ENCODE peak calls at places on chromosome 9, in four cellular contexts. One of them, this sample, is unnamed.

GRCh38 chr9:4833781-4834560 is 41.2 kb downstream of the RCL1 start:
- DNase-seq in aorta: no peak
- DNase-seq in cardiac muscle cell: peak; percentile 45
- DNase-seq in body of pancreas: peak; percentile 24
- DNase-seq in this sample: no peak

GRCh38 chr9:18149457-18150011 is 324.4 kb upstream of the ADAMTSL1 start:
- DNase-seq in aorta: no peak
- DNase-seq in cardiac muscle cell: peak; percentile 7
- DNase-seq in body of pancreas: no peak
- DNase-seq in this sample: no peak

GRCh38 chr9:35168963-35169362 is 7.2 kb downstream of the UNC13B start:
- DNase-seq in aorta: no peak
- DNase-seq in cardiac muscle cell: no peak
- DNase-seq in body of pancreas: no peak
- DNase-seq in this sample: no peak

GRCh38 chr9:104977580-104977979 is 49.6 kb upstream of the ABCA1 start:
- DNase-seq in aorta: no peak
- DNase-seq in cardiac muscle cell: no peak
- DNase-seq in body of pancreas: no peak
- DNase-seq in this sample: no peak

GRCh38 chr9:34633851-34634550 is 3.6 kb downstream of the SIGMAR1 start:
- DNase-seq in aorta: peak; percentile 85
- DNase-seq in cardiac muscle cell: peak; percentile 77
- DNase-seq in body of pancreas: peak; percentile 69
- DNase-seq in this sample: peak; percentile 66

GRCh38 chr9:116377179-116377790 is 223.7 kb downstream of the PAPPA start:
- DNase-seq in aorta: no peak
- DNase-seq in cardiac muscle cell: peak; percentile 65
- DNase-seq in body of pancreas: no peak
- DNase-seq in this sample: no peak

GRCh38 chr9:79883073-79883645 is 311.4 kb downstream of the TLE4 start:
- DNase-seq in aorta: no peak
- DNase-seq in cardiac muscle cell: no peak
- DNase-seq in body of pancreas: no peak
- DNase-seq in this sample: no peak

GRCh38 chr9:95073918-95074317 is 243.6 kb downstream of the FANCC start:
- DNase-seq in aorta: peak; percentile 41
- DNase-seq in cardiac muscle cell: no peak
- DNase-seq in body of pancreas: no peak
- DNase-seq in this sample: no peak

GRCh38 chr9:92740015-92740408 is 24.6 kb downstream of the BICD2 start:
- DNase-seq in aorta: no peak
- DNase-seq in cardiac muscle cell: peak; percentile 39
- DNase-seq in body of pancreas: no peak
- DNase-seq in this sample: no peak

GRCh38 chr9:92740969-92741368 is 23.7 kb downstream of the BICD2 start:
- DNase-seq in aorta: no peak
- DNase-seq in cardiac muscle cell: no peak
- DNase-seq in body of pancreas: no peak
- DNase-seq in this sample: no peak

GRCh38 chr9:92738661-92739081 is 26.0 kb downstream of the BICD2 start:
- DNase-seq in aorta: peak; percentile 61
- DNase-seq in cardiac muscle cell: peak; percentile 33
- DNase-seq in body of pancreas: no peak
- DNase-seq in this sample: no peak

GRCh38 chr9:92739346-92740014 is 25.2 kb downstream of the BICD2 start:
- DNase-seq in aorta: peak; percentile 35
- DNase-seq in cardiac muscle cell: no peak
- DNase-seq in body of pancreas: no peak
- DNase-seq in this sample: no peak

DNA sequence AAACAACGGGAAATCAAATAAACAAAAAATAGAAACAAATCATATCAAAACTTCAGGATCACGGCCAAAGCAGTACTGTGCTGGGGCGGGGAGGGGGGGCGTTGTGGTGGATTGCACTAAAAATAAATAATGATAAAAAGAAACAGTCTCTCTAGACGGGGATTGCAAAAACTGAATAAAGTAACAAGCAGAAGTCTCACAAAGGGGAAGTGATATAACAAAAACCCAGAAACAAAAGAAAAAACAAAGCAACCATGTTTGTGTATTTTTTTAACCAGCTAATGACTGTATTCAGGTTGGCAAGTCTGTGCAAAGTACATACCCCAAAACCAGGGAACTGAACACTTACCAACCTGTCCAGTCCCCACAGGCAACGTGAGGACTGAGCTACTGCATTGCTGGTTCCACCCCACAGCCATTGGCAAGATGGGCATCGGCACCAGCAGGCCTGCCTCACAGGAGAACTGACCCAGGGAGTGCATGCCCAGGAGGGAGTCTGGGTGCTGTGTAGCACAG is 24.1 kb downstream of the BICD2 start:
- DNase-seq in aorta: peak; percentile 65
- DNase-seq in cardiac muscle cell: no peak
- DNase-seq in body of pancreas: no peak
- DNase-seq in this sample: no peak
- H3K27ac ChIP-seq in aorta: no peak overlapping the region
- H3K27ac ChIP-seq in cardiac muscle cell: no peak overlapping the region
- H3K27ac ChIP-seq in body of pancreas: no peak overlapping the region
- H3K27ac ChIP-seq in this sample: peak overlapping the region; percentile 89

GRCh38 chr9:77375956-77376532 is 198.7 kb downstream of the VPS13A start:
- DNase-seq in aorta: no peak
- DNase-seq in cardiac muscle cell: peak; percentile 2
- DNase-seq in body of pancreas: no peak
- DNase-seq in this sample: no peak
- H3K4me3 ChIP-seq in aorta: no peak overlapping the region
- H3K4me3 ChIP-seq in cardiac muscle cell: no peak overlapping the region
- H3K4me3 ChIP-seq in body of pancreas: no peak overlapping the region
- H3K4me3 ChIP-seq in this sample: no peak overlapping the region

GRCh38 chr9:131625388-131625787 is 80.1 kb downstream of the PRRT1B start:
- DNase-seq in aorta: no peak
- DNase-seq in cardiac muscle cell: no peak
- DNase-seq in body of pancreas: no peak
- DNase-seq in this sample: no peak
- H3K27ac ChIP-seq in aorta: no peak overlapping the region
- H3K27ac ChIP-seq in cardiac muscle cell: no peak overlapping the region
- H3K27ac ChIP-seq in body of pancreas: peak overlapping the region; percentile 68
- H3K27ac ChIP-seq in this sample: peak overlapping the region; percentile 49

GRCh38 chr9:133616643-133617405 is 7.6 kb upstream of the FAM163B start:
- DNase-seq in aorta: no peak
- DNase-seq in cardiac muscle cell: no peak
- DNase-seq in body of pancreas: no peak
- DNase-seq in this sample: no peak
- H3K4me3 ChIP-seq in aorta: no peak overlapping the region
- H3K4me3 ChIP-seq in cardiac muscle cell: no peak overlapping the region
- H3K4me3 ChIP-seq in body of pancreas: no peak overlapping the region
- H3K4me3 ChIP-seq in this sample: no peak overlapping the region

DNA sequence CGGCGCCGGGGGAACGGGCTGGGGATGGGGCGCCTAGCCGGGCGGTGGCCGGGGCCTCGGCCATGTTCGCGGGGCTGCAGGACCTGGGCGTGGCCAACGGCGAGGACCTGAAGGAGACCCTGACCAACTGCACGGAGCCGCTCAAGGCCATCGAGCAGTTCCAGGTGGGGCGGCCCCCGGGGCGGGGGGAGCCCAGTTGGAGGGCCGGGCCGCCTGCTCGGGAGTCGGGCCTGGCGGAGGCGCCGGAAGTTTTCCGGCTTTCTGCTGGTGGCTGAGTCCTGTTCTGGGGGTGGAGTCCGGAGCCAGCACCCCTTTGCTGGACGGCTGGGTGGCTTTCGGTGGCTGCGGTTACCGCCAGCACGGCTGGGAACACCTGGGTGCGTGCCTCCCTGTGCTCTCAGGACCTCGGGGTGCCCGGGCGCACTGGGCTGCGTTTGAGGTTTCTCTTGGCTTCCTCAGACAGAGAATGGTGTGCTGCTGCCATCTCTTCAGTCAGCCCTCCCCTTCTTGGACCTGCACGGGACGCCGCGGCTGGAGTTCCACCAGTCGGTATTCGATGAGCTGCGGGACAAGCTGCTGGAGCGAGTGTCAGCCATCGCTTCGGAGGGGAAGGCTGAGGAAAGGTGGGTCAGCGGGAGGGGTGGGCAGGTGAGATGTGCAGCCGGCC is 454 bp downstream of the NELFB start:
- DNase-seq in aorta: peak; percentile 86
- DNase-seq in cardiac muscle cell: no peak
- DNase-seq in body of pancreas: peak; percentile 72
- DNase-seq in this sample: no peak
- H3K27ac ChIP-seq in aorta: no peak overlapping the region
- H3K27ac ChIP-seq in cardiac muscle cell: peak overlapping the region; percentile 57
- H3K27ac ChIP-seq in body of pancreas: peak overlapping the region; percentile 81
- H3K27ac ChIP-seq in this sample: peak overlapping the region; percentile 70

DNA sequence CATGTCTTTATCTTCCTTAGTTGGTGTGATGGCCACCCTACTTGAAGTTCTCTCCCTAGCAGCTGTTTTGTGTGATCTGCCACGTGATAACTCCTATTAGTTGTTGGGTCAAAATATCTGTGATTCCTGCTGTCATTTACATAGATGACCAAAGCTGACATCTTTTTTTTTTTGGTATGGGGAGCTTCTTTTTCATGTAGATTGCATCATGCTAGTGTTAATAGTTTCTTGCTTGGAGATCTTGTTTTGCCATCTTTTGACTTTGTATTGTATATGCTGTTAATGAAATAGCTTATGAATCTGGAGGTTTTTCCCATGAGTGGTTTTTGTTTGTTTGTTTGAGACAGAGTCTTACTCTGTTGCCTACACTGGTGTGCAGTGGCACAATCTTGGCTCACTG is 243.8 kb downstream of the KDM4C start:
- DNase-seq in aorta: no peak
- DNase-seq in cardiac muscle cell: no peak
- DNase-seq in body of pancreas: no peak
- DNase-seq in this sample: no peak
- H3K4me3 ChIP-seq in aorta: no peak overlapping the region
- H3K4me3 ChIP-seq in cardiac muscle cell: no peak overlapping the region
- H3K4me3 ChIP-seq in body of pancreas: no peak overlapping the region
- H3K4me3 ChIP-seq in this sample: no peak overlapping the region